ENCODE peak calls at places on chromosomes 6 and 20, in nine cellular contexts. Q, O, I, S, J, N, L, E and R are unnamed samples.

GRCh38 chr6:2589171-2589661 is 161.5 kb downstream of the MYLK4 start:
- DNase-seq in I (peak), J (no peak), Q (no peak), N (no peak), S (no peak), O (peak), L (no peak), E (peak), R (no peak)

GRCh38 chr6:37643851-37644672 is 53.6 kb downstream of the MDGA1 start:
- DNase-seq in Q (no peak), L (no peak), O (no peak), J (no peak), E (no peak), N (peak), I (no peak), S (no peak), R (peak)

GRCh38 chr6:89281779-89282246 is 33.3 kb downstream of the GABRR2 start:
- DNase-seq in S (no peak), I (no peak), N (no peak), Q (peak), L (peak), E (peak), O (no peak), J (no peak), R (peak)

GRCh38 chr6:193773-194310 is 98.4 kb upstream of the DUSP22 start:
- DNase-seq in L (no peak), E (no peak), I (no peak), N (no peak), J (no peak), O (no peak), Q (no peak), S (no peak), R (no peak)

GRCh38 chr20:53903652-53903987 is 166.8 kb downstream of the BCAS1 start:
- DNase-seq in S (no peak), N (no peak), I (no peak), E (no peak), Q (no peak), J (peak), L (no peak), O (no peak), R (no peak)

GRCh38 chr6:136923116-136923953 is 1.2 kb downstream of the SLC35D3 start:
- DNase-seq in J (no peak), N (no peak), E (no peak), L (no peak), O (peak), S (no peak), I (no peak), Q (no peak), R (no peak)

GRCh38 chr6:152635949-152636674 is 1.1 kb downstream of the SYNE1 start:
- DNase-seq in N (peak), I (no peak), J (no peak), O (peak), E (no peak), S (no peak), Q (no peak), L (peak), R (peak)

GRCh38 chr6:43391448-43392031 is 22.1 kb upstream of the ZNF318 start:
- DNase-seq in S (no peak), I (no peak), N (no peak), E (no peak), J (no peak), L (no peak), Q (no peak), O (peak), R (no peak)

GRCh38 chr6:81553246-81553645 is 199.2 kb downstream of the TENT5A start:
- DNase-seq in E (no peak), O (no peak), N (no peak), S (no peak), I (no peak), J (no peak), L (no peak), Q (no peak), R (peak)

GRCh38 chr6:165325609-165326008 is 16.2 kb upstream of the C6orf118 start:
- DNase-seq in N (no peak), O (no peak), J (no peak), Q (no peak), L (no peak), S (no peak), I (no peak), E (no peak), R (no peak)

GRCh38 chr6:151071295-151071694 is 168.5 kb upstream of the AKAP12 start:
- DNase-seq in S (peak), L (peak), O (no peak), Q (no peak), N (peak), E (peak), J (no peak), I (no peak), R (peak)

GRCh38 chr20:51534764-51535386 is 7.6 kb downstream of the NFATC2 start:
- DNase-seq in E (no peak), O (no peak), J (no peak), I (no peak), L (no peak), N (no peak), Q (no peak), S (no peak), R (no peak)

GRCh38 chr6:160730911-160731310 is 28.9 kb downstream of the PLG start:
- DNase-seq in N (no peak), S (no peak), E (peak), J (no peak), L (peak), Q (no peak), O (no peak), I (no peak), R (no peak)

GRCh38 chr6:113162739-113163138 is 694.4 kb upstream of the MARCKS start:
- DNase-seq in J (no peak), S (no peak), Q (no peak), E (no peak), I (no peak), N (no peak), L (no peak), O (no peak), R (no peak)

GRCh38 chr6:2979819-2980464 is 8.6 kb upstream of the SERPINB6 start:
- DNase-seq in E (no peak), N (no peak), O (no peak), J (no peak), Q (no peak), I (no peak), L (no peak), S (no peak), R (peak)

GRCh38 chr20:35618372-35619131 is 2.9 kb downstream of the SPAG4 start:
- DNase-seq in S (no peak), E (no peak), O (no peak), L (peak), Q (peak), J (no peak), N (no peak), I (peak), R (peak)

DNA sequence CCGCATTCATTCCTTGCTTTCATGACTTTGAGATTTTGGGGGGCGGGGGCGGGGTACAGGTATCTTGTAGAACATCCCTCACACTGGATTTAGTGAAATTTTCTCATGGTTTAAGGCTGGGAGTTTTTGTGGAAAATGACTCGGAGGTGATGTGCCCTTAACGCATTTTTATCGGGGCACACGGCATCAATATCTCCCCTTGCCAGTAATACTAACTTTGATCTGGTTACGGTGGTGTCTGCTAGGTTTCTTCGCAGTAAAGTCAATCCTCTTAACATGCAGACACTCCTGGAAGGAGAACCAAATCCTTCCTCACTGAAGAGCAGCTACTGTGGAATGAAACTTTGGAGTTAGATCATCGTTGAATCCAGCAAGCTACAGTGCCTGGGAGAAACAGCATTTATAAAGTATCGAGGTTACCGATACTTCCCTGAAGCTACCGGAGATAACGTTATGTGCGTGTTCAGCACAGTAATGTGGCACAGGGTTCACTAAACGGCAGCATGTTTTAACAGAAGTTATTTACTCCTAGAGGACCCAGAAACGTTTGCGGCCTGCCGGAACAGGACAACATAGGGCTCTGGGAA is 1.2 kb upstream of the DYNLRB1 start:
- DNase-seq in I (no peak), N (no peak), L (no peak), Q (no peak), O (no peak), S (no peak), E (no peak), J (no peak), R (no peak)
- H3K4me3 ChIP-seq in I (no peak), N (peak), L (peak), Q (peak), O (peak), S (peak), E (peak), J (peak), R (peak)

DNA sequence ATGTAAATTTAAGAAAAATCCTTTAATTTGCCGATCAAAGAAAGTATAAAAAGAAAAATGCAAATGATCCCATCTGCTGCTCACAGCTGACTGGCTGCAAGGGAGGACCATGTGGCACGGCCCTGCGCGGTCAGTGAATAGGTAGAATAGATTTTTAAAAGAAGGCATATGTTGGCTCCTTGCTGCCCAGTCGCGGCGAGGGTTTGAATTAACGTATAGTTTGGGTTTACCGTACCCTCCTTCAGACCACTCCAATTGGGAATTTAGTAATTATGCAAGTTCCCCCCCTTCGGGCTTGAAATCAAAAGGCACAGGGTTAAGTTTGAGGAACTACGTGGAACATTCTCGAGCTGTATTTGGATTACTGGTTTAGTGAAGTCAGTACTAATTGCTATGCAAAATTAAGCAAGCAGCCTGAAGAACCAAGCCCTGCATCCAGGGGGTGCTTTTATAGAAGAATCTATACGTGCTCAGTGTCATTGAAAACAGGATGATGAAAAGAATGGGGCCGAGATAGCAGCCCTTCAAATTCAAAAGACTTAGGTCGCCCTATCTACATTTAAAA is 1.1 kb upstream of the BEND3 start:
- DNase-seq in O (peak), L (peak), I (peak), E (no peak), J (no peak), Q (peak), N (no peak), S (no peak), R (no peak)
- TF ChIP-seq CTCF in O (peak), L (peak), I (no peak), E (no peak), J (no peak), Q (peak), N (no peak), S (no peak), R (peak)

GRCh38 chr20:20017852-20018245 is 687 bp downstream of the NAA20 start:
- DNase-seq in N (no peak), I (no peak), E (peak), O (no peak), J (no peak), Q (no peak), L (no peak), S (no peak), R (no peak)
- H3K4me3 ChIP-seq in N (peak), I (peak), E (peak), O (peak), J (peak), Q (peak), L (peak), S (peak), R (peak)

DNA sequence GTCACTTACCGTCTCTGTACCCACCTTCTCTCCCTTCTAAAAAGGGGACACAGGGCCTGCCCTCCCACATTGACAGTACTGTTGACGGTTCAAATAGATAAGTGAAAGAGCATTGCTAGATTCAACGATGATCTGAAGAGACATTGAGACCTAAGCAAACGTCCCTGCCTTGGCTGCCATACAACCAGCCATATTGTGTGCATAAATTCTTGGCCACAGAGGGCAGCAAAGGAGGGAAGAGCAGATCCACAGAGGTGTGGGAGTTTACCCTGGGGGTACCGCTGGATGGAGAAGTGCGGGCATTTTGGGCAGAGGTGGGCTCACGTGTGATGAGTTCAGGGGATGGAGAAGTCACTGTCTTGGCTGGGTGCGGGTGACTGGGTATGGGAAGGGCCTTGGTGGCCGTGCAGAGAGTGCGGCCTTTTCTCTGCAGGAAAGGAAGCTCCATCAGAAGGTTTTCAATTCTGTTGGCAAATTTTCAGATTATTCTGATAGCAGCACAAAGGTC is 85.6 kb downstream of the POPDC3 start:
- DNase-seq in J (no peak), S (no peak), Q (no peak), O (no peak), E (no peak), N (no peak), L (no peak), I (no peak), R (no peak)
- TF ChIP-seq CTCF in J (no peak), S (no peak), Q (no peak), O (no peak), E (peak), N (no peak), L (no peak), I (no peak), R (no peak)